ENCODE peak calls at places on chromosome 7, in seven cellular contexts. One of them, this sample, is unnamed.
A peak's percentile ranks its signal among the peaks of the same experiment; 100 is the strongest.

GRCh38 chr7:72405389-72405788 is 6.7 kb downstream of the CALN1 start:
- DNase-seq in heart left ventricle: no peak
- DNase-seq in SK-N-SH: no peak
- DNase-seq in IMR-90: no peak
- DNase-seq in psoas muscle: no peak
- DNase-seq in GM23338: no peak
- DNase-seq in A549: no peak
- DNase-seq in this sample: peak; percentile 12

GRCh38 chr7:158648787-158649186 is 55.8 kb downstream of the NCAPG2 start:
- DNase-seq in A549: no peak
- DNase-seq in SK-N-SH: no peak
- DNase-seq in IMR-90: no peak
- DNase-seq in heart left ventricle: no peak
- DNase-seq in psoas muscle: no peak
- DNase-seq in GM23338: no peak
- DNase-seq in this sample: no peak

GRCh38 chr7:65339257-65339656 is 34.4 kb upstream of the ZNF92 start:
- DNase-seq in SK-N-SH: no peak
- DNase-seq in A549: no peak
- DNase-seq in psoas muscle: no peak
- DNase-seq in GM23338: no peak
- DNase-seq in heart left ventricle: no peak
- DNase-seq in IMR-90: no peak
- DNase-seq in this sample: no peak

GRCh38 chr7:78141533-78142281 is 343.1 kb downstream of the PHTF2 start:
- DNase-seq in IMR-90: peak; percentile 88
- DNase-seq in A549: no peak
- DNase-seq in heart left ventricle: no peak
- DNase-seq in psoas muscle: no peak
- DNase-seq in GM23338: no peak
- DNase-seq in SK-N-SH: no peak
- DNase-seq in this sample: no peak

GRCh38 chr7:126574276-126574675 is 678.5 kb downstream of the GRM8 start:
- DNase-seq in SK-N-SH: no peak
- DNase-seq in IMR-90: no peak
- DNase-seq in GM23338: no peak
- DNase-seq in heart left ventricle: no peak
- DNase-seq in A549: peak; percentile 15
- DNase-seq in psoas muscle: no peak
- DNase-seq in this sample: no peak

GRCh38 chr7:117098457-117098856 is 145.2 kb downstream of the ST7 start:
- DNase-seq in GM23338: no peak
- DNase-seq in heart left ventricle: no peak
- DNase-seq in psoas muscle: no peak
- DNase-seq in SK-N-SH: no peak
- DNase-seq in IMR-90: peak; percentile 99
- DNase-seq in A549: no peak
- DNase-seq in this sample: no peak

GRCh38 chr7:88184848-88185304 is 35.0 kb downstream of the SRI start:
- DNase-seq in SK-N-SH: no peak
- DNase-seq in heart left ventricle: no peak
- DNase-seq in IMR-90: peak; percentile 12
- DNase-seq in GM23338: no peak
- DNase-seq in psoas muscle: no peak
- DNase-seq in A549: no peak
- DNase-seq in this sample: no peak

GRCh38 chr7:1271656-1272055 is 39.0 kb downstream of the UNCX start:
- DNase-seq in psoas muscle: no peak
- DNase-seq in heart left ventricle: no peak
- DNase-seq in SK-N-SH: no peak
- DNase-seq in GM23338: no peak
- DNase-seq in IMR-90: no peak
- DNase-seq in A549: no peak
- DNase-seq in this sample: no peak

GRCh38 chr7:100753750-100754149 is 20.4 kb downstream of the ZAN start:
- DNase-seq in IMR-90: peak; percentile 1
- DNase-seq in heart left ventricle: no peak
- DNase-seq in psoas muscle: no peak
- DNase-seq in A549: no peak
- DNase-seq in GM23338: no peak
- DNase-seq in SK-N-SH: no peak
- DNase-seq in this sample: no peak

GRCh38 chr7:124042826-124043225 is 10.0 kb upstream of the TMEM229A start:
- DNase-seq in psoas muscle: no peak
- DNase-seq in heart left ventricle: no peak
- DNase-seq in A549: no peak
- DNase-seq in IMR-90: no peak
- DNase-seq in GM23338: no peak
- DNase-seq in SK-N-SH: no peak
- DNase-seq in this sample: no peak

GRCh38 chr7:136655414-136655813 is 213.0 kb upstream of the CHRM2 start:
- DNase-seq in GM23338: no peak
- DNase-seq in IMR-90: no peak
- DNase-seq in psoas muscle: no peak
- DNase-seq in SK-N-SH: no peak
- DNase-seq in heart left ventricle: no peak
- DNase-seq in A549: no peak
- DNase-seq in this sample: no peak

GRCh38 chr7:11082552-11083213 is 109.0 kb downstream of the PHF14 start:
- DNase-seq in heart left ventricle: no peak
- DNase-seq in psoas muscle: no peak
- DNase-seq in IMR-90: peak; percentile 2
- DNase-seq in A549: peak; percentile 90
- DNase-seq in GM23338: no peak
- DNase-seq in SK-N-SH: no peak
- DNase-seq in this sample: no peak

GRCh38 chr7:35701287-35701686 is 6.4 kb upstream of the HERPUD2 start:
- DNase-seq in SK-N-SH: no peak
- DNase-seq in psoas muscle: no peak
- DNase-seq in heart left ventricle: no peak
- DNase-seq in GM23338: no peak
- DNase-seq in IMR-90: no peak
- DNase-seq in A549: no peak
- DNase-seq in this sample: no peak

GRCh38 chr7:131108212-131108980 is 219.3 kb upstream of the MKLN1 start:
- DNase-seq in psoas muscle: peak; percentile 64
- DNase-seq in SK-N-SH: no peak
- DNase-seq in A549: peak; percentile 39
- DNase-seq in IMR-90: peak; percentile 21
- DNase-seq in GM23338: no peak
- DNase-seq in heart left ventricle: no peak
- DNase-seq in this sample: no peak

GRCh38 chr7:128842674-128843641 is 12.8 kb downstream of the FLNC start:
- DNase-seq in psoas muscle: peak; percentile 28
- DNase-seq in SK-N-SH: no peak
- DNase-seq in GM23338: no peak
- DNase-seq in IMR-90: no peak
- DNase-seq in A549: no peak
- DNase-seq in heart left ventricle: no peak
- DNase-seq in this sample: no peak

GRCh38 chr7:93877742-93878141 is 12.8 kb downstream of the TFPI2 start:
- DNase-seq in A549: no peak
- DNase-seq in psoas muscle: no peak
- DNase-seq in IMR-90: no peak
- DNase-seq in SK-N-SH: no peak
- DNase-seq in heart left ventricle: no peak
- DNase-seq in GM23338: no peak
- DNase-seq in this sample: no peak
- TF ChIP-seq CTCF in A549: no peak
- TF ChIP-seq CTCF in psoas muscle: no peak
- TF ChIP-seq CTCF in IMR-90: no peak
- TF ChIP-seq CTCF in SK-N-SH: no peak
- TF ChIP-seq CTCF in heart left ventricle: no peak
- TF ChIP-seq CTCF in GM23338: no peak
- TF ChIP-seq CTCF in this sample: no peak

DNA sequence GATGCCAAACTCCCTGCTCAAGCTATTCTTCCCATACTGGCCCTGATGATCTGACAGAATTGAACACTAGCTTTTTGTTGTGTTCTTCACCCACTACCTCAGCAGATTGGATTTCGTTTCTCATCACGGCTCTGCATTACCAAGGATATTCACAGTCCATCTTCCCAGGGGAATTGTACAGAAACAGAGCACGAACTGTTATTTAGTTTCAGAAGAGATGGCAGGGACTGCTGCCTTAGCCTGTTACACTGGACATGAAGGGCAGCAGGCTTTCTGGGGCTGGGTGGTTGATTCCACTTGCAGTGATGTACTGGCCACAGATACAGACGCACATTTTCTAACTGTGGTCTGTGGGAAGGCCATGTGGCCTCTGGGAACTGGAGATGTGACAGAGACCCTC is 82.0 kb downstream of the RNF216 start:
- DNase-seq in heart left ventricle: no peak
- DNase-seq in A549: no peak
- DNase-seq in IMR-90: peak; percentile 42
- DNase-seq in GM23338: no peak
- DNase-seq in SK-N-SH: no peak
- DNase-seq in psoas muscle: no peak
- DNase-seq in this sample: no peak
- H3K4me1 ChIP-seq in heart left ventricle: peaks cover 98% of the 10 kb centered on the region
- H3K4me1 ChIP-seq in A549: peaks cover 44% of the 10 kb centered on the region
- H3K4me1 ChIP-seq in IMR-90: peaks cover 52% of the 10 kb centered on the region
- H3K4me1 ChIP-seq in GM23338: peaks cover 3% of the 10 kb centered on the region
- H3K4me1 ChIP-seq in SK-N-SH: peaks cover 32% of the 10 kb centered on the region
- H3K4me1 ChIP-seq in psoas muscle: peaks cover 43% of the 10 kb centered on the region
- H3K4me1 ChIP-seq in this sample: peaks cover 26% of the 10 kb centered on the region

DNA sequence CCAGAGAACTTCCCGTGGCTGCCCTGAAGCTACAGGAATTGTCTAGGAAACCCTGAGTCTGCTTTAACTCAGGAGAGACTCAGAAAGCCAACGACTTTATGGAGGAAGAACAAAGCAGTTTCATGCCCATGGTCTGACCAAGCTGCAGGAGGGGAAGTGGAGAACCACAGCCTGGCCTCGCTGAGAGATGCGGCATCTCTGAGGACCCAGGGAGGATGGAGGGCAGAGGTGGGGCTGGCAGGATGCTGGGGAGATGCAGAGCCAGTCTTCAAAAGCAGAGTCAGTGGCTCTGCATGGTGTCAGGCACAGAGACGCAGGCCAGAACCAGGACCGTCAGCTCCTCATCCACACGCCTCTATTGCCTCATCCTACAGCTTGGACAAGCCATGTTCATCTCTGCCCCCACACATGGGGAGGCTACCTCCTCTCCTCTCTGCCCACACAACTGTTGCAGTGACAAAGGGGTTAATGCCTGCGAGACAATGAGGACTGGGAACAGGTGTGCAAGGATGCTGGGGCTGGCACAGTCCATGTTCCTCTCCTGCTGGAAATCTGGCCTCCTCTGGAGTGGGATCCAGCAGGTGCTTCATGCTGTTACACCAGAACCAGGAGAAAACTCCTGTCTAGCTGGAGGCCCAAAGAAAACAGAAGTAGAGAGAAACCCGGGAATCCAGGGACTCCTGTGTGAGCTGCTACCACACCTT is 267.0 kb downstream of the PLXNA4 start:
- DNase-seq in GM23338: no peak
- DNase-seq in psoas muscle: no peak
- DNase-seq in SK-N-SH: no peak
- DNase-seq in A549: no peak
- DNase-seq in heart left ventricle: no peak
- DNase-seq in IMR-90: no peak
- DNase-seq in this sample: no peak
- TF ChIP-seq CTCF in GM23338: no peak
- TF ChIP-seq CTCF in psoas muscle: no peak
- TF ChIP-seq CTCF in SK-N-SH: no peak
- TF ChIP-seq CTCF in A549: no peak
- TF ChIP-seq CTCF in heart left ventricle: no peak
- TF ChIP-seq CTCF in IMR-90: no peak
- TF ChIP-seq CTCF in this sample: no peak

GRCh38 chr7:2523941-2524807 is 4.6 kb downstream of the LFNG start:
- DNase-seq in heart left ventricle: peak; percentile 87
- DNase-seq in GM23338: peak; percentile 74
- DNase-seq in IMR-90: peak; percentile 41
- DNase-seq in SK-N-SH: peak; percentile 91
- DNase-seq in psoas muscle: peak; percentile 84
- DNase-seq in A549: peak; percentile 66
- DNase-seq in this sample: no peak
- H3K4me1 ChIP-seq in heart left ventricle: peaks cover 77% of the 10 kb centered on the region
- H3K4me1 ChIP-seq in GM23338: peaks cover 49% of the 10 kb centered on the region
- H3K4me1 ChIP-seq in IMR-90: peaks cover 26% of the 10 kb centered on the region
- H3K4me1 ChIP-seq in SK-N-SH: peaks cover 54% of the 10 kb centered on the region
- H3K4me1 ChIP-seq in psoas muscle: peaks cover 14% of the 10 kb centered on the region
- H3K4me1 ChIP-seq in A549: peaks cover 89% of the 10 kb centered on the region
- H3K4me1 ChIP-seq in this sample: peaks cover 1% of the 10 kb centered on the region

GRCh38 chr7:102248081-102248455 is 38.6 kb upstream of the SH2B2 start:
- DNase-seq in GM23338: no peak
- DNase-seq in heart left ventricle: no peak
- DNase-seq in IMR-90: no peak
- DNase-seq in SK-N-SH: no peak
- DNase-seq in A549: no peak
- DNase-seq in psoas muscle: no peak
- DNase-seq in this sample: no peak
- TF ChIP-seq CTCF in GM23338: no peak
- TF ChIP-seq CTCF in heart left ventricle: no peak
- TF ChIP-seq CTCF in IMR-90: no peak
- TF ChIP-seq CTCF in SK-N-SH: no peak
- TF ChIP-seq CTCF in A549: no peak
- TF ChIP-seq CTCF in psoas muscle: no peak
- TF ChIP-seq CTCF in this sample: no peak